ENCODE peak calls at places on chromosomes 1 and 21, in four cellular contexts. C, Y, N and W are unnamed samples.

GRCh38 chr1:2300004-2300771 is 72.1 kb downstream of the SKI start:
- DNase-seq in N (peak), C (peak), Y (peak), W (no peak)

GRCh38 chr1:241837413-241837812 is 10.6 kb upstream of the EXO1 start:
- DNase-seq in C (no peak), Y (no peak), N (no peak), W (no peak)

GRCh38 chr1:93504247-93505033 is 56.5 kb downstream of the FNBP1L start:
- DNase-seq in N (no peak), C (no peak), Y (no peak), W (no peak)

GRCh38 chr1:107138767-107139445 is 1.9 kb upstream of the NTNG1 start:
- DNase-seq in N (no peak), C (no peak), Y (no peak), W (no peak)

GRCh38 chr1:53949651-53950050 is 3.5 kb downstream of the LRRC42 start:
- DNase-seq in N (no peak), Y (no peak), C (no peak), W (no peak)

GRCh38 chr21:17414766-17415165 is 98.1 kb upstream of the CXADR start:
- DNase-seq in N (no peak), C (no peak), Y (no peak), W (no peak)

GRCh38 chr1:204584699-204585372 is 68.6 kb downstream of the MDM4 start:
- DNase-seq in Y (no peak), N (no peak), C (no peak), W (no peak)

GRCh38 chr1:89673251-89673650 is 40.3 kb downstream of the LRRC8C start:
- DNase-seq in N (no peak), C (no peak), Y (no peak), W (no peak)

GRCh38 chr1:229620876-229621275 is 5.0 kb downstream of the TAF5L start:
- DNase-seq in N (no peak), C (no peak), Y (no peak), W (no peak)

GRCh38 chr1:236009857-236010256 is 55.0 kb downstream of the NID1 start:
- DNase-seq in Y (no peak), N (no peak), C (no peak), W (no peak)

GRCh38 chr1:161772397-161772796 is 6.3 kb downstream of the ATF6 start:
- DNase-seq in N (no peak), Y (no peak), C (no peak), W (no peak)

GRCh38 chr1:160826546-160826945 is 30.6 kb downstream of the LY9 start:
- DNase-seq in C (no peak), N (no peak), Y (no peak), W (no peak)